ENCODE peak calls at places on chromosome 16, in six cellular contexts. One of them, this sample, is unnamed. For H3K4me1 and H3K27me3, the result is how much of the 10 kb centered on the place peaks cover.

GRCh38 chr16:19701091-19701490 is 16.9 kb downstream of the KNOP1 start:
- DNase-seq in endodermal cell: no peak
- DNase-seq in IMR-90: peak
- DNase-seq in GM23338: no peak
- DNase-seq in naive thymus-derived CD4-positive, alpha-beta T cell: no peak
- DNase-seq in breast epithelium: no peak
- DNase-seq in this sample: no peak

GRCh38 chr16:86566966-86567700 is 504 bp downstream of the FOXC2 start:
- DNase-seq in GM23338: peak
- DNase-seq in IMR-90: peak
- DNase-seq in naive thymus-derived CD4-positive, alpha-beta T cell: no peak
- DNase-seq in endodermal cell: peak
- DNase-seq in breast epithelium: no peak
- DNase-seq in this sample: peak

GRCh38 chr16:50611332-50611934 is 63.2 kb downstream of the NKD1 start:
- DNase-seq in breast epithelium: no peak
- DNase-seq in GM23338: no peak
- DNase-seq in endodermal cell: no peak
- DNase-seq in naive thymus-derived CD4-positive, alpha-beta T cell: no peak
- DNase-seq in IMR-90: peak
- DNase-seq in this sample: peak

GRCh38 chr16:57091200-57091989 is 988 bp upstream of the CPNE2 start:
- DNase-seq in naive thymus-derived CD4-positive, alpha-beta T cell: no peak
- DNase-seq in breast epithelium: no peak
- DNase-seq in endodermal cell: peak
- DNase-seq in GM23338: peak
- DNase-seq in IMR-90: peak
- DNase-seq in this sample: peak

GRCh38 chr16:19330801-19331484 is 45.4 kb downstream of the CLEC19A start:
- DNase-seq in GM23338: peak
- DNase-seq in naive thymus-derived CD4-positive, alpha-beta T cell: no peak
- DNase-seq in endodermal cell: no peak
- DNase-seq in breast epithelium: no peak
- DNase-seq in IMR-90: peak
- DNase-seq in this sample: peak

GRCh38 chr16:65769055-65769465 is 597.4 kb upstream of the CDH5 start:
- DNase-seq in endodermal cell: no peak
- DNase-seq in IMR-90: peak
- DNase-seq in breast epithelium: no peak
- DNase-seq in naive thymus-derived CD4-positive, alpha-beta T cell: no peak
- DNase-seq in GM23338: no peak
- DNase-seq in this sample: peak

GRCh38 chr16:81316176-81316496 is 1.4 kb downstream of the GAN start:
- DNase-seq in breast epithelium: no peak
- DNase-seq in naive thymus-derived CD4-positive, alpha-beta T cell: no peak
- DNase-seq in endodermal cell: no peak
- DNase-seq in GM23338: no peak
- DNase-seq in IMR-90: no peak
- DNase-seq in this sample: no peak

GRCh38 chr16:81645303-81645702 is 133.8 kb upstream of the PLCG2 start:
- DNase-seq in naive thymus-derived CD4-positive, alpha-beta T cell: no peak
- DNase-seq in endodermal cell: peak
- DNase-seq in IMR-90: peak
- DNase-seq in GM23338: no peak
- DNase-seq in breast epithelium: peak
- DNase-seq in this sample: peak

GRCh38 chr16:7713244-7713643 is 380.6 kb downstream of the RBFOX1 start:
- DNase-seq in breast epithelium: no peak
- DNase-seq in endodermal cell: no peak
- DNase-seq in naive thymus-derived CD4-positive, alpha-beta T cell: no peak
- DNase-seq in GM23338: no peak
- DNase-seq in IMR-90: no peak
- DNase-seq in this sample: no peak

GRCh38 chr16:11914759-11915643 is 755 bp downstream of the GSPT1 start:
- DNase-seq in IMR-90: peak
- DNase-seq in GM23338: peak
- DNase-seq in breast epithelium: no peak
- DNase-seq in naive thymus-derived CD4-positive, alpha-beta T cell: peak
- DNase-seq in endodermal cell: peak
- DNase-seq in this sample: peak

GRCh38 chr16:57871457-57871856 is 69.2 kb upstream of the KIFC3 start:
- DNase-seq in naive thymus-derived CD4-positive, alpha-beta T cell: no peak
- DNase-seq in endodermal cell: no peak
- DNase-seq in breast epithelium: no peak
- DNase-seq in IMR-90: peak
- DNase-seq in GM23338: no peak
- DNase-seq in this sample: no peak

GRCh38 chr16:82954224-82954929 is 327.6 kb downstream of the CDH13 start:
- DNase-seq in GM23338: no peak
- DNase-seq in naive thymus-derived CD4-positive, alpha-beta T cell: no peak
- DNase-seq in breast epithelium: no peak
- DNase-seq in endodermal cell: no peak
- DNase-seq in IMR-90: peak
- DNase-seq in this sample: peak

GRCh38 chr16:81716478-81717210 is 62.4 kb upstream of the PLCG2 start:
- DNase-seq in GM23338: no peak
- DNase-seq in endodermal cell: no peak
- DNase-seq in IMR-90: no peak
- DNase-seq in breast epithelium: no peak
- DNase-seq in naive thymus-derived CD4-positive, alpha-beta T cell: no peak
- DNase-seq in this sample: no peak

GRCh38 chr16:49010879-49011278 is 270.8 kb downstream of the CBLN1 start:
- DNase-seq in IMR-90: no peak
- DNase-seq in breast epithelium: no peak
- DNase-seq in endodermal cell: peak
- DNase-seq in GM23338: no peak
- DNase-seq in naive thymus-derived CD4-positive, alpha-beta T cell: no peak
- DNase-seq in this sample: no peak

GRCh38 chr16:50671644-50672260 is 9.4 kb downstream of the SNX20 start:
- DNase-seq in naive thymus-derived CD4-positive, alpha-beta T cell: peak
- DNase-seq in endodermal cell: peak
- DNase-seq in breast epithelium: no peak
- DNase-seq in IMR-90: peak
- DNase-seq in GM23338: peak
- DNase-seq in this sample: peak

GRCh38 chr16:22933173-22933572 is 119.2 kb downstream of the HS3ST2 start:
- DNase-seq in naive thymus-derived CD4-positive, alpha-beta T cell: no peak
- DNase-seq in GM23338: no peak
- DNase-seq in IMR-90: no peak
- DNase-seq in endodermal cell: no peak
- DNase-seq in breast epithelium: no peak
- DNase-seq in this sample: peak

GRCh38 chr16:51773491-51773890 is 622.4 kb upstream of the SALL1 start:
- DNase-seq in naive thymus-derived CD4-positive, alpha-beta T cell: no peak
- DNase-seq in GM23338: peak
- DNase-seq in IMR-90: no peak
- DNase-seq in endodermal cell: peak
- DNase-seq in breast epithelium: no peak
- DNase-seq in this sample: no peak

GRCh38 chr16:754208-755097 is 6.1 kb upstream of the MSLN start:
- DNase-seq in endodermal cell: no peak
- DNase-seq in IMR-90: no peak
- DNase-seq in naive thymus-derived CD4-positive, alpha-beta T cell: no peak
- DNase-seq in GM23338: no peak
- DNase-seq in breast epithelium: no peak
- DNase-seq in this sample: no peak

GRCh38 chr16:71883849-71884638 is at the start of gene ZNF821:
- DNase-seq in IMR-90: peak
- DNase-seq in endodermal cell: peak
- DNase-seq in naive thymus-derived CD4-positive, alpha-beta T cell: peak
- DNase-seq in breast epithelium: peak
- DNase-seq in GM23338: peak
- DNase-seq in this sample: peak

GRCh38 chr16:67304006-67304405 is 22.5 kb downstream of the KCTD19 start:
- DNase-seq in breast epithelium: no peak
- DNase-seq in endodermal cell: no peak
- DNase-seq in IMR-90: no peak
- DNase-seq in GM23338: no peak
- DNase-seq in naive thymus-derived CD4-positive, alpha-beta T cell: no peak
- DNase-seq in this sample: no peak

GRCh38 chr16:80084163-80084562 is 456.6 kb upstream of the DYNLRB2 start:
- DNase-seq in naive thymus-derived CD4-positive, alpha-beta T cell: no peak
- DNase-seq in GM23338: no peak
- DNase-seq in IMR-90: no peak
- DNase-seq in endodermal cell: no peak
- DNase-seq in breast epithelium: no peak
- DNase-seq in this sample: no peak

GRCh38 chr16:88383401-88384221 is 852 bp downstream of the ZNF469 start:
- DNase-seq in breast epithelium: no peak
- DNase-seq in GM23338: peak
- DNase-seq in endodermal cell: peak
- DNase-seq in IMR-90: peak
- DNase-seq in naive thymus-derived CD4-positive, alpha-beta T cell: no peak
- DNase-seq in this sample: peak

GRCh38 chr16:29994613-29995329 is 646 bp downstream of the HIRIP3 start:
- DNase-seq in naive thymus-derived CD4-positive, alpha-beta T cell: no peak
- DNase-seq in GM23338: no peak
- DNase-seq in endodermal cell: no peak
- DNase-seq in breast epithelium: no peak
- DNase-seq in IMR-90: peak
- DNase-seq in this sample: peak

GRCh38 chr16:30692381-30693074 is 6.4 kb upstream of the SRCAP start:
- DNase-seq in naive thymus-derived CD4-positive, alpha-beta T cell: no peak
- DNase-seq in GM23338: peak
- DNase-seq in IMR-90: no peak
- DNase-seq in breast epithelium: no peak
- DNase-seq in endodermal cell: peak
- DNase-seq in this sample: no peak

GRCh38 chr16:50311891-50312501 is 45.6 kb downstream of the ADCY7 start:
- DNase-seq in breast epithelium: no peak
- DNase-seq in IMR-90: no peak
- DNase-seq in endodermal cell: peak
- DNase-seq in GM23338: no peak
- DNase-seq in naive thymus-derived CD4-positive, alpha-beta T cell: no peak
- DNase-seq in this sample: peak

GRCh38 chr16:56047307-56048234 is 143.7 kb upstream of the GNAO1 start:
- DNase-seq in GM23338: no peak
- DNase-seq in endodermal cell: no peak
- DNase-seq in breast epithelium: no peak
- DNase-seq in naive thymus-derived CD4-positive, alpha-beta T cell: no peak
- DNase-seq in IMR-90: no peak
- DNase-seq in this sample: no peak

GRCh38 chr16:89374393-89374948 is 115.9 kb downstream of the ANKRD11 start:
- DNase-seq in endodermal cell: peak
- DNase-seq in GM23338: peak
- DNase-seq in naive thymus-derived CD4-positive, alpha-beta T cell: no peak
- DNase-seq in breast epithelium: no peak
- DNase-seq in IMR-90: peak
- DNase-seq in this sample: no peak

GRCh38 chr16:49593423-49594040 is 219.9 kb downstream of the C16orf78 start:
- DNase-seq in IMR-90: no peak
- DNase-seq in naive thymus-derived CD4-positive, alpha-beta T cell: no peak
- DNase-seq in endodermal cell: peak
- DNase-seq in GM23338: no peak
- DNase-seq in breast epithelium: no peak
- DNase-seq in this sample: no peak

GRCh38 chr16:84616515-84616914 is 1.4 kb downstream of the COTL1 start:
- DNase-seq in naive thymus-derived CD4-positive, alpha-beta T cell: peak
- DNase-seq in IMR-90: no peak
- DNase-seq in GM23338: no peak
- DNase-seq in endodermal cell: no peak
- DNase-seq in breast epithelium: no peak
- DNase-seq in this sample: no peak
- H3K4me1 ChIP-seq in naive thymus-derived CD4-positive, alpha-beta T cell: half or more
- H3K4me1 ChIP-seq in IMR-90: under half
- H3K4me1 ChIP-seq in GM23338: under half
- H3K4me1 ChIP-seq in endodermal cell: under half
- H3K4me1 ChIP-seq in breast epithelium: under half
- H3K4me1 ChIP-seq in this sample: under half

DNA sequence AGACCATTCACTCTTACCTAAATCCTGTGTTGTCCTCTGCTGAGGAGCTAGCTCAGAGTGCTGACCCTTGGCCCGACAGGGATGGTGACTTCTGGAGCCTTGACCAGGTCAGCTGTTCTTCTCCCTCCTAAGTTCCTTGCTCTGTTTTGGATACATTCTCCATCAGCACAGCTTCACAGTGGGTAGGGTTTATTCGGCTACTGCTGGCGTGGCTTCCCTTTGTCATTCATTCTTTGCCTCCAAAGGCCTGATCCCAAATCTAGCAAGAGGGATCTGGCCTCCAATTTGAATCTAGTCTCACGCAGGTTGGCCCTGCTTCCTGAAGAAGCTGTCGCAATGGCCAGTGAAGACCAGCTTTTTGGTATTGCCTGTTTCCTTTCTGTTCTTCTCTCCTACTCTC is 116.6 kb downstream of the SHISA9 start:
- DNase-seq in GM23338: peak
- DNase-seq in endodermal cell: no peak
- DNase-seq in naive thymus-derived CD4-positive, alpha-beta T cell: no peak
- DNase-seq in breast epithelium: no peak
- DNase-seq in IMR-90: no peak
- DNase-seq in this sample: no peak
- H3K4me3 ChIP-seq in GM23338: no peak
- H3K4me3 ChIP-seq in endodermal cell: no peak
- H3K4me3 ChIP-seq in naive thymus-derived CD4-positive, alpha-beta T cell: no peak
- H3K4me3 ChIP-seq in breast epithelium: no peak
- H3K4me3 ChIP-seq in IMR-90: no peak
- H3K4me3 ChIP-seq in this sample: no peak

GRCh38 chr16:28259091-28259780 is 33.1 kb upstream of the SBK1 start:
- DNase-seq in GM23338: no peak
- DNase-seq in naive thymus-derived CD4-positive, alpha-beta T cell: peak
- DNase-seq in endodermal cell: no peak
- DNase-seq in breast epithelium: no peak
- DNase-seq in IMR-90: no peak
- DNase-seq in this sample: no peak
- H3K27me3 ChIP-seq in GM23338: under half
- H3K27me3 ChIP-seq in naive thymus-derived CD4-positive, alpha-beta T cell: under half
- H3K27me3 ChIP-seq in endodermal cell: under half
- H3K27me3 ChIP-seq in breast epithelium: under half
- H3K27me3 ChIP-seq in IMR-90: half or more
- H3K27me3 ChIP-seq in this sample: under half

GRCh38 chr16:10228779-10229178 is 46.6 kb upstream of the GRIN2A start:
- DNase-seq in IMR-90: no peak
- DNase-seq in GM23338: no peak
- DNase-seq in endodermal cell: no peak
- DNase-seq in naive thymus-derived CD4-positive, alpha-beta T cell: no peak
- DNase-seq in breast epithelium: no peak
- DNase-seq in this sample: no peak
- H3K4me1 ChIP-seq in IMR-90: under half
- H3K4me1 ChIP-seq in GM23338: under half
- H3K4me1 ChIP-seq in endodermal cell: under half
- H3K4me1 ChIP-seq in naive thymus-derived CD4-positive, alpha-beta T cell: under half
- H3K4me1 ChIP-seq in breast epithelium: under half
- H3K4me1 ChIP-seq in this sample: under half